ENCODE peak calls at places on chromosomes 5 and 9, in eight cellular contexts. J, H, U, R, P, B, D and L are unnamed samples.

GRCh38 chr9:135615666-135616620 is 23.4 kb downstream of the GLT6D1 start:
- DNase-seq in J (no peak), H (no peak), U (no peak), R (no peak), P (no peak), B (no peak), D (no peak), L (no peak)

GRCh38 chr9:96363175-96363967 is 20.1 kb downstream of the SLC35D2 start:
- DNase-seq in J (no peak), H (no peak), U (no peak), R (no peak), P (no peak), B (no peak), D (no peak), L (no peak)

GRCh38 chr9:132955768-132956167 is 11.4 kb upstream of the TSC1 start:
- DNase-seq in J (no peak), H (no peak), U (no peak), R (no peak), P (no peak), B (no peak), D (no peak), L (no peak)

GRCh38 chr9:114538241-114538640 is 33.0 kb upstream of the WHRN start:
- DNase-seq in J (no peak), H (no peak), U (no peak), R (no peak), P (no peak), B (no peak), D (no peak), L (no peak)

GRCh38 chr9:134181648-134182034 is 17.3 kb upstream of the RNU6ATAC start:
- DNase-seq in J (no peak), H (no peak), U (no peak), R (no peak), P (no peak), B (no peak), D (no peak), L (no peak)

GRCh38 chr9:103068666-103069207 is 73.6 kb downstream of the CYLC2 start:
- DNase-seq in J (no peak), H (no peak), U (no peak), R (no peak), P (no peak), B (no peak), D (no peak), L (no peak)

GRCh38 chr5:51652980-51653379 is 269.7 kb downstream of the ISL1 start:
- DNase-seq in J (peak), H (no peak), U (no peak), R (no peak), P (no peak), B (no peak), D (no peak), L (no peak)

GRCh38 chr9:130111805-130112204 is 58.1 kb downstream of the GPR107 start:
- DNase-seq in J (no peak), H (no peak), U (peak), R (no peak), P (no peak), B (no peak), D (no peak), L (no peak)

GRCh38 chr5:58855851-58856739 is 273.2 kb downstream of the RAB3C start:
- DNase-seq in J (no peak), H (no peak), U (no peak), R (no peak), P (no peak), B (no peak), D (no peak), L (no peak)

GRCh38 chr9:33880562-33881089 is 63.7 kb downstream of the UBE2R2 start:
- DNase-seq in J (no peak), H (no peak), U (no peak), R (no peak), P (no peak), B (no peak), D (no peak), L (no peak)

GRCh38 chr9:127741831-127742434 is 6.8 kb upstream of the TOR2A start:
- DNase-seq in J (no peak), H (peak), U (no peak), R (peak), P (no peak), B (no peak), D (no peak), L (no peak)

GRCh38 chr5:142740903-142741302 is 29.3 kb upstream of the ARHGAP26 start:
- DNase-seq in J (peak), H (no peak), U (no peak), R (no peak), P (no peak), B (no peak), D (peak), L (no peak)

GRCh38 chr9:124110307-124110915 is 98.8 kb downstream of the LHX2 start:
- DNase-seq in J (peak), H (no peak), U (no peak), R (peak), P (peak), B (no peak), D (no peak), L (no peak)

GRCh38 chr9:89312154-89312616 is 1.2 kb downstream of the CKS2 start:
- DNase-seq in J (peak), H (no peak), U (peak), R (no peak), P (no peak), B (no peak), D (no peak), L (no peak)

GRCh38 chr9:136769710-136770191 is 5.4 kb upstream of the LCN15 start:
- DNase-seq in J (no peak), H (no peak), U (no peak), R (peak), P (peak), B (peak), D (no peak), L (no peak)

GRCh38 chr5:29697786-29698414 is 1495.6 kb upstream of the CDH6 start:
- DNase-seq in J (no peak), H (no peak), U (peak), R (no peak), P (no peak), B (peak), D (no peak), L (no peak)

GRCh38 chr9:25207402-25207801 is 470.8 kb downstream of the TUSC1 start:
- DNase-seq in J (no peak), H (no peak), U (no peak), R (no peak), P (no peak), B (no peak), D (no peak), L (no peak)

GRCh38 chr5:123752576-123752975 is 240.6 kb downstream of the CSNK1G3 start:
- DNase-seq in J (peak), H (no peak), U (no peak), R (no peak), P (no peak), B (no peak), D (peak), L (peak)

GRCh38 chr5:36957953-36958559 is 81.5 kb downstream of the NIPBL start:
- DNase-seq in J (peak), H (no peak), U (no peak), R (no peak), P (no peak), B (no peak), D (no peak), L (no peak)